ENCODE peak calls at places on chromosomes 12 and 14, in eight cellular contexts. One of them, this sample, is unnamed.

GRCh38 chr12:67742461-67742860 is 93.9 kb downstream of the DYRK2 start:
- DNase-seq in HFF-Myc: peak
- DNase-seq in choroid plexus epithelial cell: no peak
- DNase-seq in right atrium auricular region: no peak
- DNase-seq in OCI-LY7: no peak
- DNase-seq in dorsolateral prefrontal cortex: no peak
- DNase-seq in stomach: no peak
- DNase-seq in Panc1: no peak
- DNase-seq in this sample: no peak

GRCh38 chr12:72522411-72522810 is 250.2 kb downstream of the TRHDE start:
- DNase-seq in HFF-Myc: no peak
- DNase-seq in choroid plexus epithelial cell: peak
- DNase-seq in right atrium auricular region: no peak
- DNase-seq in OCI-LY7: no peak
- DNase-seq in dorsolateral prefrontal cortex: no peak
- DNase-seq in stomach: no peak
- DNase-seq in Panc1: no peak
- DNase-seq in this sample: no peak

GRCh38 chr12:11026118-11026517 is 3.7 kb upstream of the TAS2R19 start:
- DNase-seq in HFF-Myc: no peak
- DNase-seq in choroid plexus epithelial cell: no peak
- DNase-seq in right atrium auricular region: no peak
- DNase-seq in OCI-LY7: peak
- DNase-seq in dorsolateral prefrontal cortex: no peak
- DNase-seq in stomach: no peak
- DNase-seq in Panc1: no peak
- DNase-seq in this sample: no peak

GRCh38 chr12:100896192-100896591 is 101.6 kb downstream of the ANO4 start:
- DNase-seq in HFF-Myc: no peak
- DNase-seq in choroid plexus epithelial cell: no peak
- DNase-seq in right atrium auricular region: no peak
- DNase-seq in OCI-LY7: no peak
- DNase-seq in dorsolateral prefrontal cortex: no peak
- DNase-seq in stomach: no peak
- DNase-seq in Panc1: no peak
- DNase-seq in this sample: no peak

GRCh38 chr14:77036484-77037337 is 8.2 kb upstream of the IRF2BPL start:
- DNase-seq in HFF-Myc: no peak
- DNase-seq in choroid plexus epithelial cell: no peak
- DNase-seq in right atrium auricular region: no peak
- DNase-seq in OCI-LY7: peak
- DNase-seq in dorsolateral prefrontal cortex: no peak
- DNase-seq in stomach: no peak
- DNase-seq in Panc1: no peak
- DNase-seq in this sample: no peak

GRCh38 chr12:110744176-110744575 is 1.5 kb upstream of the PPP1CC start:
- DNase-seq in HFF-Myc: no peak
- DNase-seq in choroid plexus epithelial cell: peak
- DNase-seq in right atrium auricular region: peak
- DNase-seq in OCI-LY7: no peak
- DNase-seq in dorsolateral prefrontal cortex: peak
- DNase-seq in stomach: no peak
- DNase-seq in Panc1: no peak
- DNase-seq in this sample: peak

GRCh38 chr14:50230601-50231474 is 540 bp downstream of the SOS2 start:
- DNase-seq in HFF-Myc: no peak
- DNase-seq in choroid plexus epithelial cell: peak
- DNase-seq in right atrium auricular region: peak
- DNase-seq in OCI-LY7: peak
- DNase-seq in dorsolateral prefrontal cortex: peak
- DNase-seq in stomach: peak
- DNase-seq in Panc1: peak
- DNase-seq in this sample: peak

GRCh38 chr14:100239200-100239839 is 376 bp downstream of the YY1 start:
- DNase-seq in HFF-Myc: no peak
- DNase-seq in choroid plexus epithelial cell: peak
- DNase-seq in right atrium auricular region: no peak
- DNase-seq in OCI-LY7: no peak
- DNase-seq in dorsolateral prefrontal cortex: no peak
- DNase-seq in stomach: no peak
- DNase-seq in Panc1: no peak
- DNase-seq in this sample: no peak

GRCh38 chr14:61051046-61051445 is 70.0 kb downstream of the SLC38A6 start:
- DNase-seq in HFF-Myc: no peak
- DNase-seq in choroid plexus epithelial cell: peak
- DNase-seq in right atrium auricular region: peak
- DNase-seq in OCI-LY7: no peak
- DNase-seq in dorsolateral prefrontal cortex: no peak
- DNase-seq in stomach: no peak
- DNase-seq in Panc1: no peak
- DNase-seq in this sample: no peak

GRCh38 chr14:53630336-53630735 is 326.3 kb downstream of the BMP4 start:
- DNase-seq in HFF-Myc: no peak
- DNase-seq in choroid plexus epithelial cell: no peak
- DNase-seq in right atrium auricular region: no peak
- DNase-seq in OCI-LY7: no peak
- DNase-seq in dorsolateral prefrontal cortex: no peak
- DNase-seq in stomach: no peak
- DNase-seq in Panc1: no peak
- DNase-seq in this sample: no peak

GRCh38 chr12:104695453-104696148 is 238.9 kb downstream of the CHST11 start:
- DNase-seq in HFF-Myc: no peak
- DNase-seq in choroid plexus epithelial cell: peak
- DNase-seq in right atrium auricular region: no peak
- DNase-seq in OCI-LY7: peak
- DNase-seq in dorsolateral prefrontal cortex: no peak
- DNase-seq in stomach: no peak
- DNase-seq in Panc1: no peak
- DNase-seq in this sample: no peak

GRCh38 chr14:57435923-57436322 is 45.5 kb downstream of the NAA30 start:
- DNase-seq in HFF-Myc: no peak
- DNase-seq in choroid plexus epithelial cell: no peak
- DNase-seq in right atrium auricular region: no peak
- DNase-seq in OCI-LY7: no peak
- DNase-seq in dorsolateral prefrontal cortex: no peak
- DNase-seq in stomach: no peak
- DNase-seq in Panc1: no peak
- DNase-seq in this sample: no peak

GRCh38 chr12:123099556-123100192 is 51.2 kb downstream of the PITPNM2 start:
- DNase-seq in HFF-Myc: no peak
- DNase-seq in choroid plexus epithelial cell: no peak
- DNase-seq in right atrium auricular region: no peak
- DNase-seq in OCI-LY7: no peak
- DNase-seq in dorsolateral prefrontal cortex: no peak
- DNase-seq in stomach: no peak
- DNase-seq in Panc1: no peak
- DNase-seq in this sample: no peak

GRCh38 chr12:47534695-47535094 is 171.1 kb downstream of the RPAP3 start:
- DNase-seq in HFF-Myc: no peak
- DNase-seq in choroid plexus epithelial cell: peak
- DNase-seq in right atrium auricular region: no peak
- DNase-seq in OCI-LY7: no peak
- DNase-seq in dorsolateral prefrontal cortex: no peak
- DNase-seq in stomach: no peak
- DNase-seq in Panc1: no peak
- DNase-seq in this sample: peak

GRCh38 chr12:113003631-113004030 is 25.3 kb downstream of the OAS2 start:
- DNase-seq in HFF-Myc: no peak
- DNase-seq in choroid plexus epithelial cell: no peak
- DNase-seq in right atrium auricular region: no peak
- DNase-seq in OCI-LY7: no peak
- DNase-seq in dorsolateral prefrontal cortex: no peak
- DNase-seq in stomach: no peak
- DNase-seq in Panc1: no peak
- DNase-seq in this sample: no peak

GRCh38 chr12:113000433-113000832 is 22.1 kb downstream of the OAS2 start:
- DNase-seq in HFF-Myc: no peak
- DNase-seq in choroid plexus epithelial cell: no peak
- DNase-seq in right atrium auricular region: no peak
- DNase-seq in OCI-LY7: no peak
- DNase-seq in dorsolateral prefrontal cortex: no peak
- DNase-seq in stomach: no peak
- DNase-seq in Panc1: no peak
- DNase-seq in this sample: no peak

GRCh38 chr12:112998997-112999767 is 20.9 kb downstream of the OAS2 start:
- DNase-seq in HFF-Myc: no peak
- DNase-seq in choroid plexus epithelial cell: no peak
- DNase-seq in right atrium auricular region: no peak
- DNase-seq in OCI-LY7: peak
- DNase-seq in dorsolateral prefrontal cortex: no peak
- DNase-seq in stomach: no peak
- DNase-seq in Panc1: no peak
- DNase-seq in this sample: no peak

GRCh38 chr12:113002676-113003075 is 24.4 kb downstream of the OAS2 start:
- DNase-seq in HFF-Myc: no peak
- DNase-seq in choroid plexus epithelial cell: no peak
- DNase-seq in right atrium auricular region: no peak
- DNase-seq in OCI-LY7: no peak
- DNase-seq in dorsolateral prefrontal cortex: no peak
- DNase-seq in stomach: no peak
- DNase-seq in Panc1: no peak
- DNase-seq in this sample: no peak

DNA sequence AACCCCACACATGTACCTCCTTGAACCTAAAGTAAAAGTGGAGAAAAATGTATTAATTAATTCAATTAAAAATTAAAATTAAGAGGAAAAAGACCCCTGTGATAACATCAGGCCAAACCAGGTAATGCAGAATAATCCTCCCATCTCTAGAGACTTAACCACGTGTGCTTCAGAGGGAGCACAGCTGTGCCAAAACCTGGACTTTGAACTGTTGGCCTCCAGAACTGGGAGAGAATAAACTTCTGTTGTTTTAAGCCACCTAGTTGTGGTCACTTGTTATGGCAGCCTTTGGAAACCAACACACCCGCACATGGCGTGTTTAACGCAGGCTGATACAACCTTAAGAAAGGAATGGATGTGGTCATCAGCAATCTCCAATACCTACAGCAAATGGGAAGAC is 23.8 kb downstream of the OAS2 start:
- DNase-seq in HFF-Myc: no peak
- DNase-seq in choroid plexus epithelial cell: peak
- DNase-seq in right atrium auricular region: no peak
- DNase-seq in OCI-LY7: no peak
- DNase-seq in dorsolateral prefrontal cortex: no peak
- DNase-seq in stomach: no peak
- DNase-seq in Panc1: no peak
- DNase-seq in this sample: no peak
- TF ChIP-seq CTCF in HFF-Myc: no peak
- TF ChIP-seq CTCF in choroid plexus epithelial cell: peak
- TF ChIP-seq CTCF in right atrium auricular region: no peak
- TF ChIP-seq CTCF in OCI-LY7: peak
- TF ChIP-seq CTCF in dorsolateral prefrontal cortex: no peak
- TF ChIP-seq CTCF in stomach: peak
- TF ChIP-seq CTCF in Panc1: peak
- TF ChIP-seq CTCF in this sample: no peak

GRCh38 chr12:39375206-39375808 is 67.6 kb downstream of the KIF21A start:
- DNase-seq in HFF-Myc: no peak
- DNase-seq in choroid plexus epithelial cell: no peak
- DNase-seq in right atrium auricular region: no peak
- DNase-seq in OCI-LY7: no peak
- DNase-seq in dorsolateral prefrontal cortex: no peak
- DNase-seq in stomach: no peak
- DNase-seq in Panc1: no peak
- DNase-seq in this sample: peak
- TF ChIP-seq CTCF in HFF-Myc: no peak
- TF ChIP-seq CTCF in choroid plexus epithelial cell: no peak
- TF ChIP-seq CTCF in right atrium auricular region: no peak
- TF ChIP-seq CTCF in OCI-LY7: no peak
- TF ChIP-seq CTCF in dorsolateral prefrontal cortex: no peak
- TF ChIP-seq CTCF in stomach: no peak
- TF ChIP-seq CTCF in Panc1: peak
- TF ChIP-seq CTCF in this sample: no peak

GRCh38 chr12:46134852-46135251 is 134.0 kb downstream of the SLC38A1 start:
- DNase-seq in HFF-Myc: no peak
- DNase-seq in choroid plexus epithelial cell: no peak
- DNase-seq in right atrium auricular region: no peak
- DNase-seq in OCI-LY7: no peak
- DNase-seq in dorsolateral prefrontal cortex: no peak
- DNase-seq in stomach: no peak
- DNase-seq in Panc1: no peak
- DNase-seq in this sample: no peak

GRCh38 chr12:46133751-46134150 is 135.1 kb downstream of the SLC38A1 start:
- DNase-seq in HFF-Myc: no peak
- DNase-seq in choroid plexus epithelial cell: peak
- DNase-seq in right atrium auricular region: no peak
- DNase-seq in OCI-LY7: no peak
- DNase-seq in dorsolateral prefrontal cortex: no peak
- DNase-seq in stomach: no peak
- DNase-seq in Panc1: no peak
- DNase-seq in this sample: peak

GRCh38 chr12:46134205-46134811 is 134.5 kb downstream of the SLC38A1 start:
- DNase-seq in HFF-Myc: no peak
- DNase-seq in choroid plexus epithelial cell: no peak
- DNase-seq in right atrium auricular region: no peak
- DNase-seq in OCI-LY7: no peak
- DNase-seq in dorsolateral prefrontal cortex: no peak
- DNase-seq in stomach: no peak
- DNase-seq in Panc1: no peak
- DNase-seq in this sample: no peak

GRCh38 chr12:46135750-46136149 is 133.1 kb downstream of the SLC38A1 start:
- DNase-seq in HFF-Myc: no peak
- DNase-seq in choroid plexus epithelial cell: no peak
- DNase-seq in right atrium auricular region: no peak
- DNase-seq in OCI-LY7: no peak
- DNase-seq in dorsolateral prefrontal cortex: no peak
- DNase-seq in stomach: no peak
- DNase-seq in Panc1: no peak
- DNase-seq in this sample: no peak

GRCh38 chr12:46131729-46132128 is 137.1 kb downstream of the SLC38A1 start:
- DNase-seq in HFF-Myc: no peak
- DNase-seq in choroid plexus epithelial cell: no peak
- DNase-seq in right atrium auricular region: no peak
- DNase-seq in OCI-LY7: peak
- DNase-seq in dorsolateral prefrontal cortex: no peak
- DNase-seq in stomach: no peak
- DNase-seq in Panc1: no peak
- DNase-seq in this sample: no peak
- TF ChIP-seq CTCF in HFF-Myc: no peak
- TF ChIP-seq CTCF in choroid plexus epithelial cell: peak
- TF ChIP-seq CTCF in right atrium auricular region: peak
- TF ChIP-seq CTCF in OCI-LY7: peak
- TF ChIP-seq CTCF in dorsolateral prefrontal cortex: no peak
- TF ChIP-seq CTCF in stomach: no peak
- TF ChIP-seq CTCF in Panc1: peak
- TF ChIP-seq CTCF in this sample: no peak

DNA sequence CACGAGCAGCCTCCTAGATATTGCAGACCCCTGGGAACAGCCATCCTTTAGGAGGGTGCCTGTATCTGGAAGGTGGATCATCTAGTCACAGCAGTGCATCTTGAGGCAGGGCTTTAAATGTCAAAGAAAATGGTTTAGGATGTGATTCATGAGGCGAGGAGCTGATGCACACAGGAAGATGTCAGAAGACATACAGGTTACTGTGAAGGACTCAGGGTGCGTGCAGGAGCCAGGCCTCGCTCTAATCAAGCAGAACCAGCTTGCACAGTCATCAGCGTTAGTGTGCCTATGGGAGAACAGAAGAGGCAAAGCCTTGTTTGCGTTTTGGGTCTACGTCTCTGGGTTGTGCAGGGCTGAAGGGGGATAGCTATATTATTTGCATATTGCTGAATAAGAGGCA is 77.4 kb upstream of the RPH3A start:
- DNase-seq in HFF-Myc: no peak
- DNase-seq in choroid plexus epithelial cell: no peak
- DNase-seq in right atrium auricular region: no peak
- DNase-seq in OCI-LY7: no peak
- DNase-seq in dorsolateral prefrontal cortex: no peak
- DNase-seq in stomach: no peak
- DNase-seq in Panc1: no peak
- DNase-seq in this sample: no peak
- TF ChIP-seq CTCF in HFF-Myc: no peak
- TF ChIP-seq CTCF in choroid plexus epithelial cell: no peak
- TF ChIP-seq CTCF in right atrium auricular region: no peak
- TF ChIP-seq CTCF in OCI-LY7: no peak
- TF ChIP-seq CTCF in dorsolateral prefrontal cortex: no peak
- TF ChIP-seq CTCF in stomach: no peak
- TF ChIP-seq CTCF in Panc1: no peak
- TF ChIP-seq CTCF in this sample: no peak

This sample was measured in MCF 10A.